ENCODE peak calls at places on chromosomes 11 and 22, in seven cellular contexts. T is CD8-positive, alpha-beta memory T cell; U is heart right ventricle; N is GM23338; E is neuronal stem cell; X is cardiac muscle cell; G is neural progenitor cell. V is an unnamed sample.

GRCh38 chr22:19213001-19213400 is 34.5 kb upstream of the SLC25A1 start:
- DNase-seq in T (no peak), U (no peak), N (no peak), E (no peak), X (no peak), G (no peak), V (no peak)

GRCh38 chr11:134554861-134555260 is 142.8 kb upstream of the B3GAT1 start:
- DNase-seq in T (no peak), U (no peak), N (no peak), E (no peak), X (no peak), G (no peak), V (no peak)

GRCh38 chr11:123509737-123510578 is 79.9 kb downstream of the GRAMD1B start:
- DNase-seq in T (no peak), U (no peak), N (peak), E (peak), X (peak), G (peak), V (peak)

GRCh38 chr11:126339866-126340434 is 15.5 kb upstream of the ST3GAL4 start:
- DNase-seq in T (no peak), U (peak), N (no peak), E (no peak), X (peak), G (peak), V (peak)

GRCh38 chr11:90204832-90205646 is 17.8 kb downstream of the CHORDC1 start:
- DNase-seq in T (peak), U (no peak), N (peak), E (peak), X (peak), G (peak), V (peak)

GRCh38 chr22:32558681-32559355 is 84.2 kb downstream of the FBXO7 start:
- DNase-seq in T (no peak), U (peak), N (no peak), E (no peak), X (no peak), G (no peak), V (peak)

GRCh38 chr22:22941831-22942510 is 54.4 kb downstream of the IGLL5 start:
- DNase-seq in T (no peak), U (no peak), N (no peak), E (no peak), X (no peak), G (no peak), V (no peak)

GRCh38 chr11:30046211-30046945 is 29.5 kb upstream of the KCNA4 start:
- DNase-seq in T (no peak), U (no peak), N (peak), E (no peak), X (no peak), G (peak), V (no peak)

GRCh38 chr22:19928207-19928606 is 13.4 kb upstream of the COMT start:
- DNase-seq in T (no peak), U (no peak), N (no peak), E (no peak), X (no peak), G (no peak), V (no peak)

GRCh38 chr11:126403658-126404057 is 48.2 kb downstream of the ST3GAL4 start:
- DNase-seq in T (no peak), U (no peak), N (no peak), E (no peak), X (no peak), G (no peak), V (no peak)

GRCh38 chr22:50111056-50111455 is 21.2 kb downstream of the MOV10L1 start:
- DNase-seq in T (no peak), U (no peak), N (peak), E (no peak), X (no peak), G (no peak), V (no peak)

DNA sequence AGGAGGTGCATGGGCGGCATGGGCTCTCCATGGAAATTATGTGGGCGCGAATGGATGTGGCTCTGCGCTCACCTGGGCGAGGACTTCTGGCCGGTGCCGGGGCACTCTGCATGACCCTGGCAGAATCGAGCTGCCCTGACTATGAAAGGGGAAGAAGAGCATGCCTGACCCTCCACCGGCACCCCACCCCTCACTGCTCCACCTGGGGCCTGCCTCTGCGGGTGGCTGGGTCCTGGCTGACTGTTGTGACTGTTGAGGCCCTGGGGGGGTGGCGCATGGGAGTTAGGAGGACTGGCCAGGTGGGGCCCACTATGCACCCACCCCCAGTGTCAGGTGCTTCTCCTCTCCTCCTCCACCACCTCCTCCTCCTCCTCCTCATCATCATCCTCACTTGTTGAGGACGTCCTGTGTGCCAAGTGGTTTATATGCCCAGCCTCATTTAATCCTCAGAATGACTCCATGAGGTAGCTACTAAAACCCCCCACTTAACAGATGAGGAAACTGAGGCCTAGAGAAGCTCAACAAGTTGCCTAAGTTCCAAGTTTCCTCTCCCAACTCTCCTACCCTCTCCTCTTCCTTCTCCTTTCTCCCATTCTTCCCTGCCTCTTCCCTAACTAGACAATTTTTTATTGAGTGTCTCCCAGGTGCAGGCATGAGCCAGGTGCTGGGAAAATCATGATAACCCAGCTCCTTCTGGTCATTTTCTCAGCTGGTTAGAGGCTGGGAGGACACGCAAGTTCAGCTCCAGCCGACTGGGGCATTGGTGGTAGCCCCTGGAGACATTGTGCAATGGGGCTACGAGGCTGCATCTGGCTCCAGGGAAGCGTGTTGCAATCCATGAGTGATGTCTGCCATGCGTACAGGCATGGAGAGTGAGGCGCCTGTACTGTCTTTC is 2.3 kb downstream of the MYEOV start:
- DNase-seq in T (no peak), U (no peak), N (no peak), E (no peak), X (no peak), G (no peak), V (peak)
- H3K27ac ChIP-seq in T (peak), U (peak), N (no peak), E (no peak), X (no peak), G (no peak), V (peak)

GRCh38 chr11:26187639-26188038 is 144.3 kb upstream of the ANO3 start:
- DNase-seq in T (no peak), U (no peak), N (no peak), E (no peak), X (no peak), G (no peak), V (peak)
- H3K27ac ChIP-seq in T (no peak), U (no peak), N (no peak), E (no peak), X (no peak), G (no peak), V (peak)

DNA sequence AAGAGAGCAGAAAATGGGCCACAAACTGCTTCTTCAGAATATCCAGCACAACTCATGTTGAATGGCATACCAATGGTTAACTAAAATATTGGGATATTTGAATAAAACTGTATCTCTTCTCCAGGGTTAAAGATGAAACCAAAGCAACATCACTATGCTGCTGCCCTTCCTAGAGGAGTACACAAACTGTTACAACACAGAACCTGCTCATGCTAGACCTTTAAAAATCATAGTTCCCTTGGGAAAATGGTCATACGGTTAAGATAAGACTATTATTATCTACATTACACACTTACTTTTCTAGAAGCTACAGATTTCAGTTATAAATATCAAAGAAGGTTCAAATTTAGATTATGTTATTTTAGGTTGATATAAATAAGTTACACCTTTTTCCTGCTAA is 78.6 kb upstream of the TP53AIP1 start:
- DNase-seq in T (no peak), U (no peak), N (no peak), E (no peak), X (no peak), G (no peak), V (peak)
- H3K27ac ChIP-seq in T (no peak), U (no peak), N (no peak), E (no peak), X (no peak), G (no peak), V (no peak)

GRCh38 chr11:102346456-102346747 is 612 bp upstream of the BIRC2 start:
- DNase-seq in T (no peak), U (no peak), N (no peak), E (no peak), X (no peak), G (no peak), V (no peak)
- H3K27ac ChIP-seq in T (peak), U (peak), N (peak), E (peak), X (peak), G (peak), V (peak)

GRCh38 chr11:94002226-94002625 is 18.9 kb upstream of the HEPHL1 start:
- DNase-seq in T (no peak), U (no peak), N (no peak), E (no peak), X (no peak), G (no peak), V (peak)

GRCh38 chr11:94011478-94011877 is 9.7 kb upstream of the HEPHL1 start:
- DNase-seq in T (no peak), U (no peak), N (no peak), E (no peak), X (no peak), G (no peak), V (no peak)

GRCh38 chr11:94010136-94010535 is 11.0 kb upstream of the HEPHL1 start:
- DNase-seq in T (no peak), U (no peak), N (no peak), E (no peak), X (no peak), G (no peak), V (no peak)

GRCh38 chr11:94007906-94008305 is 13.2 kb upstream of the HEPHL1 start:
- DNase-seq in T (no peak), U (no peak), N (no peak), E (no peak), X (no peak), G (no peak), V (no peak)

DNA sequence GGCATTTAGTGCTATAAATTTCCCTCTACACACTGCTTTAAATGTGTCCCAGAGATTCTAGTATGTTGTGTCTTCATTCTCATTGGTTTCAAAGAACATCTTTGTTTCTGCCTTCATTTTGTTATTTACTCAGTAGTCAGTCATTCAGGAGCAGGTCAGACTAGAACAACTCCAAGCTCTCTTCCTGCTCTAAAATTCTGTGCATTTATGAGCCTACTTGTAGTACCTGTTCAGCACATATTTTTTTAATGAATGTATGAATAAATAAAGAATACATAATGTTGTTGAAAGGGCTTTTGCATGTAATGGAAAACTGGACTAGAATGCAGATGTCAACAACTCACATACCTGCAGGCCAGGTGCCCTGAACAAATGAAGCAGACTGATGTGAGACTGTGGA is 13.7 kb upstream of the HEPHL1 start:
- DNase-seq in T (no peak), U (no peak), N (no peak), E (no peak), X (no peak), G (no peak), V (no peak)
- H3K27ac ChIP-seq in T (no peak), U (no peak), N (no peak), E (no peak), X (no peak), G (no peak), V (no peak)

GRCh38 chr22:44311104-44311854 is 1.5 kb downstream of the SHISAL1 start:
- DNase-seq in T (no peak), U (no peak), N (no peak), E (no peak), X (no peak), G (no peak), V (no peak)
- H3K27ac ChIP-seq in T (no peak), U (no peak), N (no peak), E (no peak), X (no peak), G (no peak), V (peak)

V was measured in GM23248.